ENCODE peak calls at places on chromosome 20, in five cellular contexts. F is head of caudate nucleus; G is suprapubic skin; T is activated CD4-positive, alpha-beta T cell treated with anti-CD3 and anti-CD28 coated beads, Interleukin-2, amount 10 ng/mL, durations not matched to agents 7 days and 5 days; U is activated CD8-positive, alpha-beta T cell treated with anti-CD3 and anti-CD28 coated beads for 36 hours. Z is an unnamed sample.

GRCh38 chr20:9400371-9401025 is 113.9 kb upstream of the LAMP5 start:
- DNase-seq in G (no peak), U (no peak), F (no peak), T (no peak), Z (no peak)

GRCh38 chr20:52104546-52105044 is 87.0 kb downstream of the ZFP64 start:
- DNase-seq in F (no peak), G (no peak), U (peak), T (no peak), Z (no peak)

GRCh38 chr20:23061713-23062561 is 12.5 kb upstream of the THBD start:
- DNase-seq in F (no peak), U (no peak), G (no peak), T (no peak), Z (no peak)

GRCh38 chr20:10633708-10634107 is 40.1 kb downstream of the JAG1 start:
- DNase-seq in G (no peak), U (no peak), T (no peak), F (no peak), Z (no peak)

GRCh38 chr20:3400260-3401155 is 7.0 kb downstream of the DNAAF9 start:
- DNase-seq in U (no peak), F (no peak), T (no peak), G (no peak), Z (no peak)

GRCh38 chr20:20393207-20393606 is 25.3 kb downstream of the INSM1 start:
- DNase-seq in U (no peak), F (no peak), T (no peak), G (no peak), Z (no peak)

GRCh38 chr20:59603727-59604608 is at the start of gene PHACTR3:
- DNase-seq in F (peak), G (no peak), U (no peak), T (no peak), Z (no peak)

GRCh38 chr20:39893013-39893685 is 795.9 kb downstream of the MAFB start:
- DNase-seq in T (no peak), G (no peak), F (no peak), U (no peak), Z (no peak)

GRCh38 chr20:825710-826421 is 7.6 kb upstream of the FAM110A start:
- DNase-seq in G (no peak), T (no peak), U (no peak), F (no peak), Z (no peak)

GRCh38 chr20:63695419-63696310 is 787 bp upstream of the TNFRSF6B start:
- DNase-seq in G (no peak), T (no peak), U (no peak), F (no peak), Z (no peak)

GRCh38 chr20:23776067-23776771 is 25.5 kb upstream of the CST1 start:
- DNase-seq in U (no peak), T (no peak), G (no peak), F (no peak), Z (no peak)

GRCh38 chr20:33532753-33533459 is 43.0 kb downstream of the CBFA2T2 start:
- DNase-seq in T (no peak), U (no peak), F (no peak), G (no peak), Z (no peak)

GRCh38 chr20:63703976-63704748 is 3.6 kb downstream of the ARFRP1 start:
- DNase-seq in U (no peak), G (peak), T (no peak), F (no peak), Z (no peak)